ENCODE peak calls at places on chromosomes 4 and X, in ten cellular contexts. S is SW480; H is stimulated activated CD8-positive, alpha-beta memory T cell treated with anti-CD3 and anti-CD28 coated beads, Interleukin-12 subunit alpha, Interleukin-12 subunit beta, amount 100 ng/mL, for 4 hours; M is tibial artery; D is ecto neural progenitor cell; W is choroid plexus epithelial cell; G is AML-193; I is neuronal stem cell; L is fibroblast of the aortic adventitia; N is endothelial cell of umbilical vein. A is an unnamed sample.

GRCh38 chr4:87188932-87189331 is 31.5 kb downstream of the KLHL8 start:
- DNase-seq in S (no peak), H (no peak), M (no peak), D (no peak), W (no peak), G (no peak), I (no peak), L (no peak), N (no peak), A (no peak)

GRCh38 chrX:53356186-53356585 is 66.3 kb downstream of the SMC1A start:
- DNase-seq in S (no peak), H (no peak), M (no peak), D (no peak), W (peak), G (no peak), I (no peak), L (no peak), N (no peak), A (peak)

GRCh38 chr4:15368906-15369305 is 58.9 kb upstream of the C1QTNF7 start:
- DNase-seq in S (no peak), H (no peak), M (no peak), D (no peak), W (peak), G (no peak), I (no peak), L (peak), N (no peak), A (no peak)

GRCh38 chr4:186954956-186955355 is 231.3 kb upstream of the FAT1 start:
- DNase-seq in S (no peak), H (no peak), M (no peak), D (no peak), W (no peak), G (no peak), I (no peak), L (no peak), N (no peak), A (no peak)

GRCh38 chrX:40096395-40097091 is 1.2 kb downstream of the BCOR start:
- DNase-seq in S (peak), H (no peak), M (no peak), D (peak), W (peak), G (no peak), I (no peak), L (peak), N (peak), A (peak)

GRCh38 chr4:40409835-40410234 is 74.7 kb downstream of the CHRNA9 start:
- DNase-seq in S (peak), H (no peak), M (no peak), D (no peak), W (peak), G (no peak), I (no peak), L (peak), N (no peak), A (no peak)

GRCh38 chr4:125444166-125444565 is 129.4 kb downstream of the FAT4 start:
- DNase-seq in S (no peak), H (no peak), M (no peak), D (no peak), W (no peak), G (no peak), I (no peak), L (no peak), N (no peak), A (no peak)

GRCh38 chr4:62328526-62328925 is 1128.4 kb downstream of the ADGRL3 start:
- DNase-seq in S (no peak), H (no peak), M (no peak), D (no peak), W (no peak), G (no peak), I (no peak), L (no peak), N (no peak), A (no peak)

GRCh38 chr4:119666653-119667091 is 38.1 kb upstream of the PDE5A start:
- DNase-seq in S (no peak), H (no peak), M (no peak), D (peak), W (no peak), G (no peak), I (peak), L (peak), N (no peak), A (no peak)